ENCODE peak calls at places on chromosomes 11 and 22, in five cellular contexts. O, L, P, D and G are unnamed samples.

GRCh38 chr22:28075260-28075981 is 156.4 kb upstream of the PITPNB start:
- DNase-seq in O (peak), L (no peak), P (peak), D (no peak), G (no peak)

GRCh38 chr11:11578542-11578941 is 43.3 kb downstream of the GALNT18 start:
- DNase-seq in O (no peak), L (no peak), P (no peak), D (peak), G (no peak)

GRCh38 chr11:40816976-40817375 is 642.5 kb downstream of the LRRC4C start:
- DNase-seq in O (no peak), L (no peak), P (no peak), D (no peak), G (no peak)

GRCh38 chr11:30917859-30918478 is 331.8 kb upstream of the MPPED2 start:
- DNase-seq in O (no peak), L (no peak), P (peak), D (no peak), G (no peak)

GRCh38 chr11:21625982-21626381 is 566.9 kb upstream of the ANO5 start:
- DNase-seq in O (no peak), L (no peak), P (peak), D (no peak), G (no peak)

GRCh38 chr22:17910561-17911311 is 113.6 kb downstream of the MICAL3 start:
- DNase-seq in O (peak), L (no peak), P (no peak), D (peak), G (no peak)

GRCh38 chr11:2791521-2792375 is 92.0 kb upstream of the KCNQ1OT1 start:
- DNase-seq in O (peak), L (peak), P (no peak), D (peak), G (no peak)

GRCh38 chr11:5522308-5522707 is 5.8 kb upstream of the UBQLNL start:
- DNase-seq in O (no peak), L (no peak), P (no peak), D (no peak), G (no peak)

GRCh38 chr22:49865156-49865555 is 11.5 kb downstream of the ZBED4 start:
- DNase-seq in O (no peak), L (no peak), P (no peak), D (no peak), G (no peak)

GRCh38 chr11:130407978-130408377 is 20.4 kb downstream of the ADAMTS8 start:
- DNase-seq in O (peak), L (no peak), P (no peak), D (no peak), G (no peak)

GRCh38 chr22:19715286-19715939 is 1.1 kb downstream of the SEPTIN5 start:
- DNase-seq in O (no peak), L (no peak), P (no peak), D (peak), G (no peak)

DNA sequence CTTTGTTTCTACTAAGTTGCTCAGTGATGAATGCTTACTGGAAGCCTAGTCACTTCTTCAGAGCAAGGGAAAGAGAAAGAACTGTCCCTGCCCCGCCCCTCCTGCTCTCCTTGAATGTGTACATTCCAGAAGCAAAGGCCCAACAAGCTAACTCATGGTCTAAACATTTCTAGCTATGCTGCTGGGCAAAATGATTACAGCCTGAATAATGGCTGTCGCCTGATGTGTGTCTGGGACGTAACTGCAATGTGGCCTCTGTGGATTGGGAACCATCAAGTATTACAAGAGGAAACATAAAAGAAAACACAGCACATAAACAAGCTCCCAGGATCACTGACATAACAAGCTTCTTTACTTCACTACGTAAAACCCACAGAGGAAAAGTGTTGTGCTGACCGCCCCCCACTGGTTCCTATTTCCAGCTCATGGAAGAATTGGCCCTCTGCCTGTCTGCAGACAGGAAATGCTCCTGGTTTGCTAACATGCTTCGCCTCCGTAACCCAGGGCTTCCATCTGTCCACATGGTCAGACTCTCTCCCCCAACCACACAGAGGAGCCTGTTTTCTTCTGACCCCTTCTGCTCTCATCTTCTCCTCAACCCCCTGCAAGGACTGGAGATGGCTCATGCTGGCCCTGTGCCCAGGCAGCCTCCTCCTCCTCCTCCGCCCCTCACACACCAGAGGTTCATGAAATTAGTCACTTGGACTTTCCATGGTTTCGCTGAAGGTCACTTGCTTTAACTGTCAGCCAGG is 187.2 kb downstream of the MAML2 start:
- DNase-seq in O (peak), L (no peak), P (peak), D (no peak), G (no peak)
- TF ChIP-seq CTCF in O (no peak), L (no peak), P (peak), D (no peak), G (no peak)

GRCh38 chr11:107973641-107974040 is 35.1 kb upstream of the CUL5 start:
- DNase-seq in O (no peak), L (no peak), P (no peak), D (no peak), G (no peak)

GRCh38 chr11:107970049-107970448 is 38.6 kb upstream of the CUL5 start:
- DNase-seq in O (no peak), L (no peak), P (no peak), D (no peak), G (no peak)

GRCh38 chr11:107969219-107969618 is 39.5 kb upstream of the CUL5 start:
- DNase-seq in O (no peak), L (no peak), P (no peak), D (no peak), G (no peak)
- TF ChIP-seq CTCF in O (no peak), L (no peak), P (peak), D (peak), G (peak)

GRCh38 chr22:30445438-30445936 is 19.9 kb downstream of the MTFP1 start:
- DNase-seq in O (no peak), L (no peak), P (no peak), D (no peak), G (no peak)
- TF ChIP-seq CTCF in O (no peak), L (peak), P (no peak), D (no peak), G (peak)

GRCh38 chr11:46327829-46328228 is 19.4 kb upstream of the DGKZ start:
- DNase-seq in O (no peak), L (no peak), P (no peak), D (no peak), G (no peak)

GRCh38 chr11:46326813-46327416 is 20.3 kb upstream of the DGKZ start:
- DNase-seq in O (no peak), L (no peak), P (no peak), D (no peak), G (no peak)

GRCh38 chr11:46321757-46322156 is 25.5 kb upstream of the DGKZ start:
- DNase-seq in O (no peak), L (no peak), P (no peak), D (no peak), G (no peak)

GRCh38 chr11:46319074-46319453 is 28.2 kb upstream of the DGKZ start:
- DNase-seq in O (no peak), L (no peak), P (no peak), D (no peak), G (no peak)

GRCh38 chr11:46322759-46323158 is 24.5 kb upstream of the DGKZ start:
- DNase-seq in O (no peak), L (no peak), P (no peak), D (no peak), G (no peak)
- TF ChIP-seq CTCF in O (no peak), L (no peak), P (peak), D (no peak), G (peak)